ENCODE peak calls at places on chromosome 16, in seven cellular contexts. T, M, I, F, X, B and O are unnamed samples.

GRCh38 chr16:48165961-48166578 is 10.3 kb upstream of the ABCC12 start:
- DNase-seq in M (no peak), I (peak), B (no peak), T (peak), X (peak), F (peak), O (no peak)

GRCh38 chr16:70685938-70686375 is at the start of gene MTSS2:
- DNase-seq in I (peak), T (peak), B (no peak), X (peak), F (no peak), M (no peak), O (peak)

GRCh38 chr16:85385463-85386331 is 227.4 kb upstream of the GSE1 start:
- DNase-seq in M (no peak), I (no peak), F (no peak), B (no peak), T (no peak), X (no peak), O (no peak)

GRCh38 chr16:2520784-2521577 is 810 bp downstream of the AMDHD2 start:
- DNase-seq in I (no peak), F (peak), X (no peak), B (peak), M (no peak), T (no peak), O (peak)

GRCh38 chr16:588639-588888 is 1.3 kb upstream of the RAB40C start:
- DNase-seq in M (no peak), X (peak), B (peak), T (peak), I (peak), F (peak), O (no peak)

GRCh38 chr16:73171901-73172619 is 124.1 kb upstream of the ZFHX3 start:
- DNase-seq in M (no peak), F (no peak), B (no peak), T (no peak), X (no peak), I (no peak), O (no peak)

GRCh38 chr16:66495440-66495839 is 54.5 kb downstream of the TK2 start:
- DNase-seq in F (no peak), I (no peak), M (no peak), B (no peak), X (no peak), T (no peak), O (no peak)

GRCh38 chr16:48612621-48613020 is 2.6 kb upstream of the N4BP1 start:
- DNase-seq in F (peak), X (no peak), T (no peak), M (no peak), I (no peak), B (no peak), O (no peak)

GRCh38 chr16:10663744-10664143 is 31.0 kb downstream of the TEKT5 start:
- DNase-seq in F (peak), B (no peak), M (no peak), T (no peak), X (no peak), I (no peak), O (no peak)

GRCh38 chr16:67641779-67642708 is 2.9 kb upstream of the CARMIL2 start:
- DNase-seq in B (no peak), M (no peak), T (peak), X (no peak), I (no peak), F (no peak), O (no peak)

GRCh38 chr16:61362583-61362982 is 673.7 kb downstream of the CDH8 start:
- DNase-seq in X (no peak), T (no peak), B (no peak), M (no peak), F (no peak), I (no peak), O (no peak)

GRCh38 chr16:2149630-2150417 is 1.4 kb downstream of the RAB26 start:
- DNase-seq in F (peak), T (no peak), B (no peak), X (no peak), M (no peak), I (peak), O (no peak)

GRCh38 chr16:49559242-49559641 is 185.6 kb downstream of the C16orf78 start:
- DNase-seq in T (no peak), I (no peak), F (no peak), B (no peak), X (no peak), M (no peak), O (no peak)

GRCh38 chr16:68298907-68299515 is 11.7 kb downstream of the SLC7A6OS start:
- DNase-seq in X (peak), M (no peak), T (peak), F (no peak), B (no peak), I (peak), O (no peak)

GRCh38 chr16:67909056-67909742 is 16.1 kb downstream of the PSKH1 start:
- DNase-seq in B (no peak), M (no peak), T (no peak), F (no peak), I (no peak), X (no peak), O (no peak)

GRCh38 chr16:471353-472198 is 46.1 kb downstream of the RAB11FIP3 start:
- DNase-seq in F (no peak), M (no peak), T (peak), I (no peak), B (no peak), X (no peak), O (no peak)

GRCh38 chr16:24975428-24975889 is 39.7 kb downstream of the ARHGAP17 start:
- DNase-seq in F (peak), I (peak), B (no peak), T (peak), M (no peak), X (no peak), O (no peak)

GRCh38 chr16:82675300-82675699 is 48.5 kb downstream of the CDH13 start:
- DNase-seq in B (no peak), X (peak), I (no peak), F (no peak), T (peak), M (no peak), O (no peak)

GRCh38 chr16:22424161-22424937 is 49.9 kb upstream of the CDR2 start:
- DNase-seq in F (no peak), M (no peak), I (peak), T (no peak), B (no peak), X (no peak), O (no peak)

GRCh38 chr16:65740716-65741115 is 618.9 kb upstream of the CDH11 start:
- DNase-seq in M (no peak), B (no peak), T (peak), I (no peak), F (no peak), X (no peak), O (no peak)

GRCh38 chr16:80362816-80363215 is 178.0 kb upstream of the DYNLRB2 start:
- DNase-seq in I (no peak), T (no peak), M (no peak), X (no peak), B (no peak), F (no peak), O (no peak)

GRCh38 chr16:80369138-80369537 is 171.7 kb upstream of the DYNLRB2 start:
- DNase-seq in B (no peak), T (no peak), M (no peak), I (no peak), F (no peak), X (no peak), O (no peak)

GRCh38 chr16:80369559-80369958 is 171.2 kb upstream of the DYNLRB2 start:
- DNase-seq in F (peak), B (no peak), X (peak), I (peak), T (peak), M (peak), O (no peak)

GRCh38 chr16:80367037-80367658 is 173.6 kb upstream of the DYNLRB2 start:
- DNase-seq in T (no peak), X (no peak), F (no peak), M (no peak), I (no peak), B (no peak), O (no peak)

DNA sequence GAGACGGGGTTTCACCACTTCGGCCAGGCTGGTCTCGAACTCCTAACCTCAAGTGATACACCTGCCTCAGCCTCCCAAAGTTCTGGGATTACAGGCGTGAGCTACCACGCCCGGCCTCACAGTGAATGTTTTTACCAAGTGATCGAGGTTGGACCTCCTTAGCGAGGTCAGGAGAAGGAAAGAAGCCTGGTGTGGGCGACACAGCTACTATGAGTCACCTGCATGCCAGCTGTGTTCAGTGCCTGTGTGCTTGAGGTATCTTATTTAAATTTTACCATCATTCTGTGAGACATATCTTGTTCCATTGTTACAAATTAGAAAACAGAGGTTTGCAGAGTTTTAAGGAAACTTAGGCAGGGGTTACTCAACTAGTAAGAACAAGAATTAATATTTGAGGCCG is 174.8 kb upstream of the DYNLRB2 start:
- DNase-seq in T (no peak), F (no peak), I (no peak), X (no peak), M (no peak), B (no peak), O (no peak)
- TF ChIP-seq CTCF in T (no peak), F (no peak), I (no peak), X (no peak), M (no peak), B (no peak), O (no peak)

DNA sequence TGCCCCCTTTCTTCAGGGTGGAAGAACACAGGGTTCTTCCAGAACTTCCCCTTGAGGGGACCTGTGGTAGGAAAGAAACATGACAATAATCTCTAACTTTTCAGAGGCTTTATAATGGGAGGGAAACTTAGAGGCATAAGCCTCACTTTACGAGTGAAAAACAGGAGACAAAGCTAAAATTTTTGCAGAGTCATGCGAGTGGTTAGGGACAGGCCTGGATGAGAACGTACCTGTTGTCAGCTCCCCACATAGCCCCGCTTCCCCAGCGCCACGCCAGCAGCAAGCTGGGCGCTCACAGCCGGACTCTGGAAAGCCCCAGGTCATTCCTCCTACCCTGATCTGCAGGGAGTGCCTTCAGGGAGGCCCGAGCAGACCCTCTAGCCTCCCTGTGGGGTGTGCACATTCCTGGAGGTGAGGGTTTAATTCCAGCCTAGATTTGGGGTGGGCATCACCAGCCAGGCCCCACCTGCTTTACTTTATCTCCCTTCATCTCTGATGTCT is 53.6 kb downstream of the LDHD start:
- DNase-seq in X (no peak), I (no peak), B (no peak), M (no peak), F (no peak), T (no peak), O (no peak)
- TF ChIP-seq CTCF in X (no peak), I (no peak), B (no peak), M (no peak), F (no peak), T (no peak), O (no peak)

GRCh38 chr16:57297856-57298255 is 13.4 kb upstream of the PLLP start:
- DNase-seq in I (no peak), X (no peak), F (peak), M (no peak), B (no peak), T (no peak), O (no peak)

GRCh38 chr16:57299009-57299718 is 14.7 kb upstream of the PLLP start:
- DNase-seq in M (no peak), I (peak), T (no peak), F (no peak), X (peak), B (no peak), O (no peak)

GRCh38 chr16:57301126-57301817 is 16.8 kb upstream of the PLLP start:
- DNase-seq in M (no peak), X (no peak), B (no peak), I (no peak), F (no peak), T (no peak), O (no peak)

GRCh38 chr16:57300387-57301125 is 16.1 kb upstream of the PLLP start:
- DNase-seq in X (peak), F (peak), M (peak), B (peak), I (peak), T (peak), O (peak)

GRCh38 chr16:57299719-57300386 is 15.4 kb upstream of the PLLP start:
- DNase-seq in I (peak), B (peak), M (peak), X (peak), F (peak), T (peak), O (peak)
- TF ChIP-seq CTCF in I (peak), B (peak), M (no peak), X (peak), F (no peak), T (no peak), O (peak)

GRCh38 chr16:88941933-88942909 is 34.8 kb downstream of the CBFA2T3 start:
- DNase-seq in M (no peak), F (peak), X (no peak), I (peak), T (no peak), B (peak), O (no peak)
- TF ChIP-seq CTCF in M (peak), F (peak), X (peak), I (peak), T (peak), B (peak), O (peak)

DNA sequence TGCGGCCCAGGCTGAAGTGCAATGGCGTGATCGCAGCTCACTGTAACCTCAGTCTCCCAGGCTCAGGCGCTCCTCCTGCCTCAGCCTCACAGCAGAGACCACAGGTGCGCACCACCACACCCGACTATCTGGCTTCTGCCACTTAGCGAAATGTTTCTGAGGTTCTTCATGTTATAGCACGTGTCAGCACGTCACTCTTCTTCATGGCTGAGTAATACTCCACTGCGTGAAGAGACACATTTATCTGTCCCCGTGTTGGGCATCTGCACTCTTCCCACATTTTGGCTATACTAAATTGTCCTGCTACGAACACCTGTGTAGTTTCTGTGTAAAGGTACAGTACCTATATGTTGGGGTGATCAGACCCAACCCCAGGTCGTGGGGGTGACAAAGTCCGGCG is 1.0 kb upstream of the DPEP1 start:
- DNase-seq in X (no peak), M (no peak), T (no peak), I (no peak), B (no peak), F (no peak), O (no peak)
- TF ChIP-seq CTCF in X (no peak), M (no peak), T (no peak), I (no peak), B (no peak), F (no peak), O (no peak)

DNA sequence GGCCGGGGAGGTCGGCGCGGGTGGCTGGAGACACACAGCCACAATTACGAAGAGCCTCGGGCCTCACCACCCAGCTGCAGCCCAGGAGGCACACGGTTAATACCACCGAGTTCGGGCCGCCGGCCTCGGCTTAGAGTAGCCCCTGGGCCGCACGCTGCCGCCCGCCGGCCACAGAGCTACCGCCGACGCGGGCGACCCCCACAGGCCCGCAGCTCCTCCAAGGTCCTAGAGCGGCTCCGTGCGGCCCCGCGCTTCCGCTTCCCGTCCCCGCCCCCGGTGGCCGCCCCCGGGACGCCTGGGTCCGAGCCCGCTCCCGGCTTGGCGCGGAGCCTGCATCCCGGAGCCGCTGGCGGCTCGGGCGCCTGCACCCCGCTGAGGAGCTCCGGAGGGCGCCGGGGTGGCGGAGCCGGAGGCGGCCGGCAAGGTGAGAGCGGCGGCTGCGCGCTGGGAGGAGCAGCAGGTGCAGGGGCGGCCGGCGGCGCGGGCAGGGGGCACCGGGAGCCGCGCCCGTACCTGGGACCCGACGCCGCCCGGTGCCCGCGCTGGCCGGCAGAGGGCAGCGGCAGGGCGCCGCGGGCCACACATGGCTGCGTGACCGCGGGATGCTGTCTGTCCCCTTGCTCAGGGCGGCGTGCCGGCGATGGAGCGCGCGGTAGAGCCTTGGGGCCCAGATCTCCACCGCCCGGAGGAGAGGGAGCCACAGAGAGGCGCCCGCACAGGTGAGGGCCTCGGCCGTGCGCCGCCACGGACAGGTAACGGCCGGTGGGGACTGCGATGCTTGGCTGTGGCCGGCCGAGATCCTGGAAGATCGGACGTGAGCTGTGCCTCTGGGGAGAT is at the start of gene ZNF48:
- DNase-seq in X (peak), T (peak), F (peak), I (peak), B (peak), M (no peak), O (peak)
- TF ChIP-seq CTCF in X (no peak), T (peak), F (peak), I (no peak), B (no peak), M (peak), O (peak)

GRCh38 chr16:30665155-30665829 is 7.1 kb downstream of the FBRS start:
- DNase-seq in B (no peak), I (no peak), T (no peak), F (no peak), M (no peak), X (no peak), O (no peak)
- TF ChIP-seq CTCF in B (no peak), I (no peak), T (no peak), F (no peak), M (no peak), X (no peak), O (no peak)

GRCh38 chr16:19400709-19401108 is 17.0 kb upstream of the TMC5 start:
- DNase-seq in F (peak), B (no peak), I (no peak), X (no peak), M (no peak), T (no peak), O (no peak)
- TF ChIP-seq CTCF in F (peak), B (no peak), I (no peak), X (no peak), M (no peak), T (no peak), O (peak)

DNA sequence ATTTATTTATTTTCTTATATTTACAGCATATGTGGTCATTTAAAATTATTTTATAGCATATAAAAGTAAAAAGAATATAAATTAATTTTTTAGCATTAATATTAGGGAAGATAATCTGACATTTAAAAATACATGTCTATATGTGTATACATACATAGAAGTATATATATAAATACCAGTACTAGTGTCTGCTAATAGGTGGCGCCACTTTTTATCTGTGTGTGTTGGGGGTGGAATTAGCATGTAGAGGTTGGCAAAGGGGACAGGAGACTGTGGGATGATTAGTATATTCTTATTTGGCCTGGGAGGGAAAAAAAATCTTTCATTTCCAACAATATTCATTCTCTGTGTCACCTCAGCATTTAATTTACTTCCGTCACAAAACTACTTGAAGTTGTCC is 359.1 kb downstream of the WWOX start:
- DNase-seq in F (no peak), T (no peak), I (no peak), M (no peak), B (no peak), X (no peak), O (no peak)
- TF ChIP-seq CTCF in F (no peak), T (no peak), I (no peak), M (no peak), B (no peak), X (no peak), O (peak)